ENCODE peak calls at places on chromosomes 3 and 15, in four cellular contexts. K, Q, I and C are unnamed samples.

GRCh38 chr3:39447637-39448483 is 19.6 kb upstream of the MOBP start:
- DNase-seq in I (peak; percentile 93), K (peak; percentile 93), Q (peak; percentile 74), C (peak; percentile 93)

GRCh38 chr3:160413613-160414248 is 14.3 kb downstream of the SMC4 start:
- DNase-seq in K (peak; percentile 85), I (peak; percentile 88), Q (no peak), C (peak; percentile 78)

GRCh38 chr3:105387122-105387751 is 20.5 kb downstream of the ALCAM start:
- DNase-seq in Q (no peak), I (no peak), K (no peak), C (no peak)

GRCh38 chr15:51647128-51647562 is 24.6 kb upstream of the DMXL2 start:
- DNase-seq in I (no peak), Q (peak; percentile 69), K (no peak), C (no peak)

GRCh38 chr3:184659797-184660301 is 52.0 kb downstream of the MAGEF1 start:
- DNase-seq in I (peak; percentile 81), Q (no peak), K (no peak), C (peak; percentile 39)

GRCh38 chr3:102123590-102124190 is 274.4 kb downstream of the NFKBIZ start:
- DNase-seq in Q (no peak), K (no peak), I (no peak), C (no peak)

GRCh38 chr3:148833223-148833622 is 5.6 kb downstream of the CPB1 start:
- DNase-seq in I (no peak), K (no peak), Q (no peak), C (no peak)

GRCh38 chr15:101206173-101206572 is 45.7 kb downstream of the CHSY1 start:
- DNase-seq in Q (no peak), K (no peak), I (no peak), C (no peak)

GRCh38 chr3:64311424-64311920 is 86.2 kb upstream of the PRICKLE2 start:
- DNase-seq in I (no peak), K (no peak), Q (no peak), C (no peak)

GRCh38 chr15:48671381-48672022 is 26.0 kb upstream of the FBN1 start:
- DNase-seq in K (no peak), Q (peak; percentile 89), I (no peak), C (no peak)

GRCh38 chr3:189512039-189512438 is 119.2 kb upstream of the TP63 start:
- DNase-seq in I (no peak), K (no peak), Q (no peak), C (no peak)

GRCh38 chr15:62903437-62903836 is 139.1 kb upstream of the TPM1 start:
- DNase-seq in Q (no peak), K (no peak), I (no peak), C (peak; percentile 55)

GRCh38 chr15:69160141-69160975 is at the start of gene GLCE:
- DNase-seq in I (peak; percentile 99), Q (peak; percentile 97), K (peak; percentile 98), C (peak; percentile 98)

GRCh38 chr3:186509423-186509822 is 34.8 kb downstream of the CRYGS start:
- DNase-seq in I (no peak), K (no peak), Q (no peak), C (no peak)

GRCh38 chr3:186511702-186512101 is 32.5 kb downstream of the CRYGS start:
- DNase-seq in Q (no peak), I (no peak), K (no peak), C (no peak)

GRCh38 chr3:186512570-186513302 is 31.4 kb downstream of the CRYGS start:
- DNase-seq in K (no peak), Q (no peak), I (no peak), C (no peak)

GRCh38 chr3:186511245-186511644 is 32.9 kb downstream of the CRYGS start:
- DNase-seq in K (no peak), Q (no peak), I (no peak), C (no peak)

DNA sequence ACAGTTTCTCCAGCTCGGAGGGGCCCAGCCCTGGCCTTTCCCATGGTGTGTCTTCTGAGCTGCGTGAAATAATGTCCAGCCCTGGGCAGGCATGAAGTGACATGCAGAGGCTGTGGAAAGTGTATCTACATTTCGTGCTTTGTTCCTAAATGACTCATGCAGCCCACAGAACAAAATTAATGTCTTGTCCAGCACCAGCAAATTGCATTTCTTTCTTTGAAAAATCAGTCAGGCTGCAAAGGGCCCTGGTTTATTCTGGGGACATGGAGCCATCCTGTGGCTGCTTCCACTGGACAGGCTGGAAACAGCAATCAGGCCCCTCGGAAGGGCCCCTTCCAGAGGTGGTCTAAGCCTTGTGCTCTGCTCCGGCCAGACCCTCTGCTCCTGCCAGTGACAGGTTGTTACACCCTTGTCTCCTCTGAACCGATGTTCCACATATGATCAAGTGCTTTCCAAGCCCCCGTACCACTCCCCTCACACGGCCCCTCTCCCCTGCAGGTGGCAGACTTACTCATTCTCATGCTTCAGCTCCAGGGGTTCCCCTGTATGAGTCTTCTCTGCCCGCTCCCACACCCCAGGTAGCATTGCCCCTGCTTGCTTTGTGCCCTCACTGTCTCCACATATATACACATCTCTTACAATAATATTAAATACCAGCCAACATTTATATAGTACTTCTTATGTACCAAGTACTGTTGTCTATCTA is 33.7 kb downstream of the CRYGS start:
- DNase-seq in I (no peak), Q (no peak), K (no peak), C (no peak)
- TF ChIP-seq CTCF in I (peak; percentile 38), Q (no peak), K (no peak), C (no peak)

GRCh38 chr3:174219738-174220137 is 639.4 kb upstream of the NAALADL2 start:
- DNase-seq in I (no peak), Q (no peak), K (no peak), C (no peak)
- TF ChIP-seq CTCF in I (peak; percentile 43), Q (no peak), K (peak; percentile 37), C (peak; percentile 18)

GRCh38 chr15:84755736-84756527 is 7.5 kb downstream of the ZNF592 start:
- DNase-seq in Q (no peak), K (no peak), I (peak; percentile 72), C (no peak)
- TF ChIP-seq CTCF in Q (no peak), K (no peak), I (no peak), C (no peak)

GRCh38 chr15:66685638-66686150 is 16.3 kb upstream of the SMAD6 start:
- DNase-seq in I (peak; percentile 32), K (no peak), Q (no peak), C (no peak)
- TF ChIP-seq CTCF in I (peak; percentile 64), K (peak; percentile 25), Q (no peak), C (peak; percentile 24)

GRCh38 chr3:31531992-31532586 is 636 bp upstream of the STT3B start:
- DNase-seq in Q (peak; percentile 100), K (peak; percentile 100), I (peak; percentile 100), C (peak; percentile 100)
- TF ChIP-seq CTCF in Q (no peak), K (no peak), I (no peak), C (no peak)

DNA sequence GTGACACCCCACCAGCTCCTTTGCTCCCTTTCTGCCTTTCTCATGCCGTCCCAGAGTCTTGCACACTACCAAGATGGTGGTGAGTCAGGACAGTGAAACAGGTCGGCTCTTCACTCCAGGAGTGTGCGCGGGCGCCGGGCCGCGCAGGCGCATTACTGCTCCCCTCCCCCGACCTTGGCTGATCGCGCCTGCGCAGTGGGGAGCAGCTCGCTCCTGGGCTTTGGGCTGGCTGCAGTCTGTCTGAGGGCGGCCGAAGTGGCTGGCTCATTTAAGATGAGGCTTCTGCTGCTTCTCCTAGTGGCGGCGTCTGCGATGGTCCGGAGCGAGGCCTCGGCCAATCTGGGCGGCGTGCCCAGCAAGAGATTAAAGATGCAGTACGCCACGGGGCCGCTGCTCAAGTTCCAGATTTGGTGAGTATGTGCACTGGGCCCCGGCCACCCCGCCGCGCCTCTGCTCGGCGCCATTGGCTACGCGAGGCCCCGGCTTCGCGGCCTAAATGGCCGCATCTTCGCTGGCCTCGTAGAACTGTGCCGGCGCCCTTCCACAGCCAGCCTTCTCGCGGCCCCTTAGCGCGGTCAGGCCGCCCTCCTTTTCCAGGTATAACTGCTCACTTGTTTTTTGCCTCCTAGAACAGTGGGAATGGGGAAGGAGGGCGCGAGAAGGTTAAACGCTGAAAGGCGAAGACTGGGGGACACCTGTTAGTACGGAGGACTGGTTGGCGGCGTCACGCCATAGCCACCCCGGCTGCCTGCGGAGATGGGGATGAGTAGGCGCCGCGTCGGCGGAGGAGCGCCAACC is at the start of gene SELENOT:
- DNase-seq in K (peak; percentile 97), I (peak; percentile 98), Q (peak; percentile 97), C (peak; percentile 97)
- TF ChIP-seq CTCF in K (peak; percentile 38), I (peak; percentile 61), Q (no peak), C (peak; percentile 48)

GRCh38 chr3:50222169-50222528 is 13.9 kb upstream of the GNAI2 start:
- DNase-seq in I (no peak), Q (no peak), K (no peak), C (no peak)

GRCh38 chr3:50219285-50219684 is 14.2 kb downstream of the SLC38A3 start:
- DNase-seq in Q (no peak), K (no peak), I (no peak), C (no peak)

GRCh38 chr3:50221051-50221412 is 15.0 kb upstream of the GNAI2 start:
- DNase-seq in Q (no peak), I (no peak), K (no peak), C (no peak)

GRCh38 chr3:50220109-50220508 is 15.0 kb downstream of the SLC38A3 start:
- DNase-seq in K (no peak), Q (no peak), I (no peak), C (no peak)

GRCh38 chr3:50221413-50222168 is 14.4 kb upstream of the GNAI2 start:
- DNase-seq in Q (no peak), I (peak; percentile 91), K (no peak), C (peak; percentile 45)
- TF ChIP-seq CTCF in Q (no peak), I (peak; percentile 74), K (no peak), C (peak; percentile 44)

DNA sequence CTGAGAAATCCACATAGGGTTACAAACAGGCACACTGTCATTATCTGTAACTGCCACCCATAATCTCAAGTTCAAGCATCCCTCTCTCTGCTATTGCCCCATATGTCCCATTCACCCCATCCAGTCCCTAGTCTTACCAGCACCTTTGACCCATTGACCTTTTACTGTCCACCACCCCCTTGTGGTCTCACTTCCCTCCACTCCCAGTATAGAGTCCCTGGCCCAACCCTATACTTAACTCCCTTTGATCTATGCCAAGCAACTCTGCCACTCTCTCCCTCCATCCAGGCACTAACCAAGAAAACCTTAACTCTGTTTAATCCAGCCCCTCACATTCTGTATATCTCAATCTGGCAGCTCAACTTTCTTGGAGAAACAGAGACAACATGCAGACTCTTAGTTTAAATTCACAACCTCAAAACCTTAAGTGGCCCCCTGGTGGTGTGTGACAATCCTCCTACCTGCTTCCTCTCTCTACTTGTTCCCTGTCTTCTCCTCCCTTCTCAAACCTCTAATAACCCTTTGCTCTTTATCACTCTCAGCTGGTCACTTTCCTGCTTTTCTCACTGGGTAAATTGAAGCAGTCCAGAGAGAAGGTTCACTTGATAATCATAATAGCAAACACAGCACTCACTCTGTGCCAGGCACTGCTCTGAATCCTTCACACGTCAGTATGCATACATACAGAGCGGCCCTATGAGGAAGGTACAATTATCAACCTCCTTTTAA is 162.7 kb downstream of the STT3B start:
- DNase-seq in K (peak; percentile 38), I (peak; percentile 88), Q (no peak), C (peak; percentile 16)
- TF ChIP-seq CTCF in K (peak; percentile 15), I (peak; percentile 81), Q (no peak), C (peak; percentile 32)